ENCODE peak calls at places on chromosomes 1 and 21, in seven cellular contexts. U is keratinocyte, I is SK-N-SH, L is fibroblast of lung, J is K562, Z is testis, D is adrenal gland. P is an unnamed sample. For H3K4me1, the result is how much of the 10 kb centered on the place peaks cover.

GRCh38 chr1:24386241-24386640 is 27.3 kb downstream of the STPG1 start:
- DNase-seq in U (no peak), I (no peak), L (no peak), J (no peak), Z (no peak), D (no peak), P (no peak)

GRCh38 chr1:200346744-200347143 is 63.1 kb downstream of the ZNF281 start:
- DNase-seq in U (no peak), I (no peak), L (peak), J (no peak), Z (no peak), D (no peak), P (no peak)

GRCh38 chr1:54069792-54070548 is 16.6 kb downstream of the TCEANC2 start:
- DNase-seq in U (no peak), I (peak), L (peak), J (peak), Z (no peak), D (no peak), P (peak)

GRCh38 chr1:155457237-155457636 is 105.4 kb downstream of the ASH1L start:
- DNase-seq in U (no peak), I (no peak), L (no peak), J (no peak), Z (no peak), D (no peak), P (no peak)

GRCh38 chr1:208880433-208881100 is 636.4 kb upstream of the PLXNA2 start:
- DNase-seq in U (no peak), I (no peak), L (no peak), J (no peak), Z (no peak), D (no peak), P (peak)

GRCh38 chr1:235939488-235939775 is 72.7 kb upstream of the LYST start:
- DNase-seq in U (no peak), I (no peak), L (peak), J (no peak), Z (no peak), D (no peak), P (no peak)

GRCh38 chr1:999797-1000356 is at the start of gene HES4:
- DNase-seq in U (no peak), I (peak), L (peak), J (peak), Z (peak), D (peak), P (peak)

GRCh38 chr1:7588457-7588827 is 182.7 kb upstream of the VAMP3 start:
- DNase-seq in U (no peak), I (no peak), L (no peak), J (no peak), Z (no peak), D (no peak), P (no peak)

GRCh38 chr1:9271861-9272595 is 20.7 kb upstream of the SPSB1 start:
- DNase-seq in U (no peak), I (no peak), L (no peak), J (no peak), Z (no peak), D (no peak), P (no peak)

GRCh38 chr1:203354246-203354645 is 3.3 kb upstream of the FMOD start:
- DNase-seq in U (no peak), I (no peak), L (peak), J (no peak), Z (no peak), D (no peak), P (no peak)

GRCh38 chr1:31714442-31715096 is 10.8 kb upstream of the COL16A1 start:
- DNase-seq in U (peak), I (peak), L (peak), J (peak), Z (peak), D (peak), P (peak)

GRCh38 chr1:34688358-34688757 is 66.5 kb upstream of the GJB5 start:
- DNase-seq in U (no peak), I (no peak), L (no peak), J (no peak), Z (no peak), D (no peak), P (no peak)

GRCh38 chr1:30194741-30195423 is 528.5 kb downstream of the MATN1 start:
- DNase-seq in U (no peak), I (no peak), L (no peak), J (no peak), Z (no peak), D (no peak), P (no peak)

GRCh38 chr21:29860346-29860745 is 79.5 kb downstream of the GRIK1 start:
- DNase-seq in U (no peak), I (no peak), L (no peak), J (no peak), Z (no peak), D (no peak), P (no peak)

GRCh38 chr1:34844252-34844634 is 15.3 kb downstream of the SMIM12 start:
- DNase-seq in U (no peak), I (no peak), L (no peak), J (peak), Z (no peak), D (no peak), P (no peak)

GRCh38 chr1:184296466-184297243 is 90.2 kb upstream of the C1orf21 start:
- DNase-seq in U (no peak), I (no peak), L (peak), J (no peak), Z (peak), D (peak), P (peak)

GRCh38 chr21:45386336-45386727 is 18.6 kb upstream of the COL18A1 start:
- DNase-seq in U (no peak), I (no peak), L (no peak), J (no peak), Z (no peak), D (no peak), P (peak)

GRCh38 chr21:36889401-36889800 is 77.1 kb downstream of the HLCS start:
- DNase-seq in U (no peak), I (no peak), L (no peak), J (no peak), Z (no peak), D (no peak), P (no peak)

GRCh38 chr1:27137022-27137542 is 17.8 kb downstream of the SLC9A1 start:
- DNase-seq in U (no peak), I (no peak), L (no peak), J (peak), Z (no peak), D (peak), P (no peak)
- H3K4me1 ChIP-seq in U (under half), I (under half), L (under half), J (under half), Z (under half), D (under half), P (under half)

GRCh38 chr1:109252893-109253802 is 3.8 kb downstream of the CELSR2 start:
- DNase-seq in U (no peak), I (peak), L (peak), J (no peak), Z (peak), D (no peak), P (peak)
- H3K4me3 ChIP-seq in U (peak), I (no peak), L (no peak), J (peak), Z (no peak), D (no peak), P (peak)

GRCh38 chr1:13754003-13754402 is 54.0 kb downstream of the PRDM2 start:
- DNase-seq in U (no peak), I (no peak), L (no peak), J (no peak), Z (no peak), D (no peak), P (no peak)
- H3K4me1 ChIP-seq in U (under half), I (under half), L (under half), J (under half), Z (under half), D (under half), P (under half)

DNA sequence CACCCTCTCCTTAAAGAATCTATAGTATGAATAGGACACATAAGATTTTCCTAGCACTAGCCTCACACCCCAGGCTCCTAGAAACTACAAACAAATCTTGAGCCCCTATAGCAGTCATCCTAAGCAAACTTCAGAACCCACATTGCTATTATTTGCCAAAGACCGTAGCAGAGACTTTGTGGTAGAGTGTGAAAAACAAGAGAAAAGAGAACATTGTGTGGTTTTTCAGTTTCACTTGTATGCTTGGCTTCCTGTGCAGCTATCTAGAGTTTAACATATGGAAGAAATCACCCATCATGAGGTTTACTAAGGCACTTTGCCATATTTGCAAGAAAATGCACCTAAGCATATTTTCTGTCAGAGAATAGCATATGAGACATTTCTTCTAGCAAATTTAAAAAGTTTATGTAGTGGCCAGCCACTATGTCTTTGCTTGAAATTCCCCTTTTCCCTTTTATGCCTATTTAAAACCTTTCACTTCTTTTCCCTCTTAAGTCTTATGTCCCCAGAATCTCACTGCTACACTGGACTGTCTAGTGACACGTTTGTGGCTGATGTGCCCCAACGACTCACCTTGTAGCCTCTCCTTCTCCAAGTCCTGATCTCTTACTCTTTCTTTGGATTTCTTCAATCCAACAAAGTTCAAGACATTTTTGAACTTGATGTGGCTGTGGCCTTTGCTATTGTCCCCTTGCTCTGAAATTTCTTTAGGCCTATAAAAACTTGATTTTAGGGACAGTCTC is 25.6 kb downstream of the CCDC190 start:
- DNase-seq in U (no peak), I (no peak), L (peak), J (no peak), Z (no peak), D (no peak), P (no peak)
- H3K4me3 ChIP-seq in U (no peak), I (no peak), L (no peak), J (no peak), Z (no peak), D (no peak), P (no peak)